ENCODE peak calls at places on chromosomes 4 and X, in nine cellular contexts. E is HT1080; P is AG04450; L is NCI-H1092 treated with DMSO at 0.1 percent for 48 hours; M is CD4-positive, CD25-positive, alpha-beta regulatory T cell; V is NCI-H2081; Q is uterus; K is CD8-positive, alpha-beta memory T cell; B is amniotic stem cell. T is an unnamed sample.
A peak's percentile ranks its signal among the peaks of the same experiment; 100 is the strongest.

GRCh38 chr4:90238141-90238540 is 110.9 kb downstream of the CCSER1 start:
- DNase-seq in E (no peak), P (no peak), L (no peak), M (no peak), V (no peak), Q (no peak), K (no peak), B (no peak), T (no peak)

GRCh38 chr4:33160126-33160525 is 2440.0 kb downstream of the PCDH7 start:
- DNase-seq in E (peak; percentile 10), P (no peak), L (no peak), M (no peak), V (peak; percentile 13), Q (no peak), K (no peak), B (peak; percentile 55), T (no peak)

GRCh38 chr4:101806914-101807313 is 16.4 kb downstream of the BANK1 start:
- DNase-seq in E (no peak), P (no peak), L (no peak), M (no peak), V (no peak), Q (no peak), K (no peak), B (no peak), T (no peak)

GRCh38 chr4:23789765-23790164 is 100.1 kb downstream of the PPARGC1A start:
- DNase-seq in E (peak; percentile 71), P (no peak), L (no peak), M (no peak), V (no peak), Q (peak; percentile 37), K (no peak), B (no peak), T (no peak)

GRCh38 chrX:56782791-56783449 is 53.9 kb downstream of the NBDY start:
- DNase-seq in E (no peak), P (no peak), L (no peak), M (no peak), V (no peak), Q (no peak), K (no peak), B (no peak), T (no peak)

GRCh38 chr4:184317234-184317918 is 99.7 kb upstream of the ENPP6 start:
- DNase-seq in E (no peak), P (no peak), L (no peak), M (no peak), V (no peak), Q (no peak), K (no peak), B (no peak), T (no peak)

GRCh38 chrX:13051529-13052172 is 7.2 kb upstream of the FAM9C start:
- DNase-seq in E (no peak), P (no peak), L (no peak), M (peak; percentile 11), V (no peak), Q (no peak), K (peak; percentile 58), B (no peak), T (no peak)

GRCh38 chr4:7068883-7069282 is 1.0 kb upstream of the GRPEL1 start:
- DNase-seq in E (no peak), P (no peak), L (peak; percentile 23), M (no peak), V (no peak), Q (no peak), K (no peak), B (no peak), T (no peak)

GRCh38 chr4:97786306-97786920 is 356.9 kb downstream of the STPG2 start:
- DNase-seq in E (no peak), P (no peak), L (no peak), M (no peak), V (no peak), Q (no peak), K (no peak), B (no peak), T (no peak)

GRCh38 chrX:129577473-129577872 is 37.4 kb downstream of the OCRL start:
- DNase-seq in E (peak; percentile 64), P (peak; percentile 42), L (no peak), M (no peak), V (no peak), Q (peak; percentile 21), K (no peak), B (peak; percentile 72), T (peak; percentile 58)

GRCh38 chrX:9785944-9786741 is at the start of gene SHROOM2:
- DNase-seq in E (no peak), P (no peak), L (no peak), M (no peak), V (no peak), Q (no peak), K (no peak), B (no peak), T (no peak)

GRCh38 chr4:3500634-3501101 is 31.6 kb downstream of the LRPAP1 start:
- DNase-seq in E (no peak), P (no peak), L (no peak), M (no peak), V (no peak), Q (no peak), K (no peak), B (no peak), T (no peak)

GRCh38 chr4:24274401-24275035 is 309.8 kb downstream of the DHX15 start:
- DNase-seq in E (no peak), P (peak; percentile 27), L (no peak), M (no peak), V (no peak), Q (no peak), K (no peak), B (no peak), T (no peak)

T was measured in SJSA1.